ENCODE peak calls at places on chromosome 21, in four cellular contexts. T is iPS DF 6.9, W is aorta, E is HCT116. Q is an unnamed sample.

GRCh38 chr21:45466330-45467220 is 61.6 kb downstream of the COL18A1 start:
- DNase-seq in T (no peak), W (peak; percentile 73), E (no peak), Q (no peak)

GRCh38 chr21:15295875-15296274 is 231.1 kb upstream of the NRIP1 start:
- DNase-seq in E (no peak), W (no peak), T (no peak), Q (no peak)

GRCh38 chr21:43903451-43904091 is 38.5 kb downstream of the AGPAT3 start:
- DNase-seq in T (no peak), W (peak; percentile 66), E (no peak), Q (no peak)

GRCh38 chr21:43997766-43998742 is 14.1 kb upstream of the TRAPPC10 start:
- DNase-seq in E (no peak), W (no peak), T (no peak), Q (no peak)

GRCh38 chr21:37166733-37167132 is 93.7 kb downstream of the TTC3 start:
- DNase-seq in W (no peak), T (peak; percentile 31), E (peak; percentile 23), Q (no peak)

GRCh38 chr21:45448810-45449657 is 44.1 kb downstream of the COL18A1 start:
- DNase-seq in W (peak; percentile 73), T (no peak), E (no peak), Q (no peak)

GRCh38 chr21:38310619-38311018 is 53.8 kb downstream of the KCNJ15 start:
- DNase-seq in T (no peak), E (no peak), W (no peak), Q (no peak)

GRCh38 chr21:43618940-43619339 is 40.3 kb downstream of the HSF2BP start:
- DNase-seq in W (no peak), E (no peak), T (no peak), Q (no peak)

GRCh38 chr21:38712076-38712475 is 93.7 kb upstream of the ETS2 start:
- DNase-seq in T (peak; percentile 37), W (no peak), E (peak; percentile 31), Q (no peak)

GRCh38 chr21:25169370-25169769 is 437.9 kb downstream of the MRPL39 start:
- DNase-seq in W (no peak), T (no peak), E (no peak), Q (no peak)

GRCh38 chr21:46020581-46020980 is 39.0 kb downstream of the COL6A1 start:
- DNase-seq in W (no peak), E (no peak), T (no peak), Q (no peak)

GRCh38 chr21:36881223-36881622 is 85.2 kb downstream of the HLCS start:
- DNase-seq in T (no peak), W (no peak), E (no peak), Q (no peak)

GRCh38 chr21:33894736-33895288 is 20.8 kb downstream of the ATP5PO start:
- DNase-seq in W (peak; percentile 92), T (peak; percentile 73), E (peak; percentile 27), Q (peak; percentile 3)
- H3K4me3 ChIP-seq in W (no peak overlapping the region), T (no peak overlapping the region), E (no peak overlapping the region), Q (no peak overlapping the region)

GRCh38 chr21:33021667-33022066 is 4.1 kb upstream of the OLIG2 start:
- DNase-seq in W (no peak), T (no peak), E (no peak), Q (no peak)

GRCh38 chr21:33022489-33022827 is 3.3 kb upstream of the OLIG2 start:
- DNase-seq in E (no peak), W (no peak), T (no peak), Q (no peak)

GRCh38 chr21:33024278-33025103 is 1.2 kb upstream of the OLIG2 start:
- DNase-seq in T (no peak), E (no peak), W (no peak), Q (no peak)

GRCh38 chr21:33023574-33024277 is 2.0 kb upstream of the OLIG2 start:
- DNase-seq in W (no peak), T (no peak), E (no peak), Q (no peak)

GRCh38 chr21:33022828-33023573 is 2.7 kb upstream of the OLIG2 start:
- DNase-seq in W (no peak), T (no peak), E (no peak), Q (no peak)
- H3K4me1 ChIP-seq in W (no peaks in the 10 kb centered on the region), T (peaks cover 10% of the 10 kb centered on the region), E (no peaks in the 10 kb centered on the region), Q (peaks cover 62% of the 10 kb centered on the region)

GRCh38 chr21:41620541-41620940 is 112.6 kb upstream of the TMPRSS2 start:
- DNase-seq in W (peak; percentile 63), T (no peak), E (no peak), Q (no peak)

GRCh38 chr21:41621523-41621922 is 113.6 kb upstream of the TMPRSS2 start:
- DNase-seq in W (peak; percentile 70), E (no peak), T (no peak), Q (no peak)

GRCh38 chr21:41622831-41623548 is 115.0 kb upstream of the TMPRSS2 start:
- DNase-seq in T (no peak), E (no peak), W (peak; percentile 59), Q (no peak)

GRCh38 chr21:41620982-41621381 is 113.0 kb upstream of the TMPRSS2 start:
- DNase-seq in W (peak; percentile 46), T (no peak), E (no peak), Q (no peak)

DNA sequence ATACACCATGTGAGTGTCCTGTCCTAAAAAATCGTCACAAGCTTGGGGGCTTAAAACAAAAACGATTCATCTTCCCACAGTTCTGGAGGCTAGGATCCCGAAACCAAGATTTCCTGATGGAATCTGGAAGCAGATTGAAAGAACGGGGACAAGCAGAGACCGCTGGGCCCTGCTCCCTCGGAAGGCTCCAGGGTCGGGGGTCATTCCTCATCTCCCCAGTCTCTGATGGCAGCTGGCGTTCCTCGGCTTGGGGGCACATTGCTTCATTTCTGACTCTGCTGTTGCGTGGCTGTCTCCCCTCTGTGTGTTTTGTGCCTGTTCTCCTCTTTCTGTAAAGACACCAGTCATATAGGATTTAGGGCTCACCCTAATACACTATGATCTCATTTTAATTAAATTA is 114.2 kb upstream of the TMPRSS2 start:
- DNase-seq in T (no peak), W (peak; percentile 62), E (no peak), Q (no peak)
- H3K27ac ChIP-seq in T (no peak overlapping the region), W (no peak overlapping the region), E (no peak overlapping the region), Q (no peak overlapping the region)

GRCh38 chr21:16533692-16534407 is 804.1 kb downstream of the USP25 start:
- DNase-seq in E (no peak), W (no peak), T (no peak), Q (no peak)
- H3K4me3 ChIP-seq in E (no peak overlapping the region), W (peak overlapping the region; percentile 98), T (no peak overlapping the region), Q (no peak overlapping the region)

Q was measured in effector memory CD4-positive, alpha-beta T cell.